ENCODE peak calls at places on chromosomes 12 and 14, in nine cellular contexts. One of them, this sample, is unnamed.

GRCh38 chr12:7101047-7101693 is 7.8 kb downstream of the C1RL start:
- DNase-seq in breast epithelium: no peak
- DNase-seq in adrenal gland: no peak
- DNase-seq in A673: no peak
- DNase-seq in ascending aorta: no peak
- DNase-seq in heart left ventricle: no peak
- DNase-seq in left ventricle myocardium inferior: no peak
- DNase-seq in OCI-LY7: no peak
- DNase-seq in AG04450: no peak
- DNase-seq in this sample: no peak

GRCh38 chr12:26434299-26434915 is 239.0 kb downstream of the SSPN start:
- DNase-seq in A673: peak; percentile 79
- DNase-seq in left ventricle myocardium inferior: no peak
- DNase-seq in adrenal gland: no peak
- DNase-seq in breast epithelium: no peak
- DNase-seq in ascending aorta: no peak
- DNase-seq in OCI-LY7: peak; percentile 70
- DNase-seq in AG04450: peak; percentile 32
- DNase-seq in heart left ventricle: no peak
- DNase-seq in this sample: no peak

GRCh38 chr12:111643428-111643826 is 42.3 kb downstream of the BRAP start:
- DNase-seq in ascending aorta: no peak
- DNase-seq in AG04450: peak; percentile 64
- DNase-seq in A673: no peak
- DNase-seq in left ventricle myocardium inferior: no peak
- DNase-seq in heart left ventricle: no peak
- DNase-seq in OCI-LY7: no peak
- DNase-seq in adrenal gland: peak; percentile 38
- DNase-seq in breast epithelium: no peak
- DNase-seq in this sample: no peak

GRCh38 chr12:51275088-51275487 is 4.9 kb upstream of the SMAGP start:
- DNase-seq in left ventricle myocardium inferior: no peak
- DNase-seq in ascending aorta: no peak
- DNase-seq in AG04450: no peak
- DNase-seq in heart left ventricle: no peak
- DNase-seq in A673: no peak
- DNase-seq in breast epithelium: no peak
- DNase-seq in OCI-LY7: no peak
- DNase-seq in adrenal gland: no peak
- DNase-seq in this sample: no peak

GRCh38 chr14:70887207-70888150 is 19.8 kb upstream of the PCNX1 start:
- DNase-seq in OCI-LY7: no peak
- DNase-seq in adrenal gland: no peak
- DNase-seq in ascending aorta: no peak
- DNase-seq in breast epithelium: no peak
- DNase-seq in AG04450: peak; percentile 86
- DNase-seq in left ventricle myocardium inferior: no peak
- DNase-seq in A673: peak; percentile 45
- DNase-seq in heart left ventricle: no peak
- DNase-seq in this sample: no peak

GRCh38 chr12:2322554-2323120 is 269.9 kb downstream of the CACNA1C start:
- DNase-seq in heart left ventricle: no peak
- DNase-seq in adrenal gland: no peak
- DNase-seq in breast epithelium: no peak
- DNase-seq in left ventricle myocardium inferior: no peak
- DNase-seq in ascending aorta: no peak
- DNase-seq in AG04450: no peak
- DNase-seq in A673: no peak
- DNase-seq in OCI-LY7: no peak
- DNase-seq in this sample: no peak

GRCh38 chr14:24857277-24857676 is 192.7 kb downstream of the STXBP6 start:
- DNase-seq in adrenal gland: no peak
- DNase-seq in ascending aorta: no peak
- DNase-seq in breast epithelium: no peak
- DNase-seq in heart left ventricle: no peak
- DNase-seq in AG04450: no peak
- DNase-seq in A673: no peak
- DNase-seq in left ventricle myocardium inferior: no peak
- DNase-seq in OCI-LY7: no peak
- DNase-seq in this sample: no peak

GRCh38 chr12:116624516-116624915 is 65.3 kb downstream of the MAP1LC3B2 start:
- DNase-seq in heart left ventricle: no peak
- DNase-seq in AG04450: no peak
- DNase-seq in OCI-LY7: no peak
- DNase-seq in breast epithelium: no peak
- DNase-seq in left ventricle myocardium inferior: no peak
- DNase-seq in adrenal gland: no peak
- DNase-seq in ascending aorta: no peak
- DNase-seq in A673: no peak
- DNase-seq in this sample: no peak

GRCh38 chr12:6852651-6853354 is 853 bp downstream of the USP5 start:
- DNase-seq in heart left ventricle: no peak
- DNase-seq in ascending aorta: no peak
- DNase-seq in OCI-LY7: peak; percentile 52
- DNase-seq in AG04450: no peak
- DNase-seq in A673: peak; percentile 71
- DNase-seq in left ventricle myocardium inferior: no peak
- DNase-seq in breast epithelium: no peak
- DNase-seq in adrenal gland: peak; percentile 84
- DNase-seq in this sample: peak; percentile 59

GRCh38 chr12:49260165-49260564 is 4.7 kb upstream of the TUBA1C start:
- DNase-seq in A673: no peak
- DNase-seq in adrenal gland: no peak
- DNase-seq in ascending aorta: no peak
- DNase-seq in OCI-LY7: no peak
- DNase-seq in heart left ventricle: no peak
- DNase-seq in breast epithelium: no peak
- DNase-seq in left ventricle myocardium inferior: no peak
- DNase-seq in AG04450: no peak
- DNase-seq in this sample: no peak

GRCh38 chr12:85733984-85734383 is 102.2 kb downstream of the RASSF9 start:
- DNase-seq in ascending aorta: no peak
- DNase-seq in AG04450: no peak
- DNase-seq in heart left ventricle: no peak
- DNase-seq in breast epithelium: no peak
- DNase-seq in left ventricle myocardium inferior: no peak
- DNase-seq in adrenal gland: no peak
- DNase-seq in OCI-LY7: no peak
- DNase-seq in A673: no peak
- DNase-seq in this sample: no peak

GRCh38 chr12:47328831-47329545 is 249.2 kb upstream of the AMIGO2 start:
- DNase-seq in OCI-LY7: no peak
- DNase-seq in heart left ventricle: no peak
- DNase-seq in ascending aorta: no peak
- DNase-seq in breast epithelium: no peak
- DNase-seq in AG04450: peak; percentile 6
- DNase-seq in left ventricle myocardium inferior: no peak
- DNase-seq in adrenal gland: no peak
- DNase-seq in A673: no peak
- DNase-seq in this sample: no peak

GRCh38 chr12:6960291-6961277 is 9.4 kb downstream of the PTPN6 start:
- DNase-seq in A673: no peak
- DNase-seq in AG04450: no peak
- DNase-seq in heart left ventricle: peak; percentile 31
- DNase-seq in left ventricle myocardium inferior: peak; percentile 14
- DNase-seq in breast epithelium: no peak
- DNase-seq in adrenal gland: peak; percentile 60
- DNase-seq in OCI-LY7: peak; percentile 68
- DNase-seq in ascending aorta: no peak
- DNase-seq in this sample: no peak

GRCh38 chr14:68709007-68709406 is 83.9 kb downstream of the ZFP36L1 start:
- DNase-seq in adrenal gland: no peak
- DNase-seq in A673: no peak
- DNase-seq in left ventricle myocardium inferior: no peak
- DNase-seq in OCI-LY7: no peak
- DNase-seq in heart left ventricle: no peak
- DNase-seq in breast epithelium: no peak
- DNase-seq in AG04450: no peak
- DNase-seq in ascending aorta: no peak
- DNase-seq in this sample: no peak

GRCh38 chr12:57765003-57765697 is 1.7 kb downstream of the CYP27B1 start:
- DNase-seq in A673: peak; percentile 55
- DNase-seq in OCI-LY7: no peak
- DNase-seq in adrenal gland: peak; percentile 52
- DNase-seq in ascending aorta: no peak
- DNase-seq in left ventricle myocardium inferior: peak; percentile 34
- DNase-seq in heart left ventricle: no peak
- DNase-seq in breast epithelium: peak; percentile 54
- DNase-seq in AG04450: no peak
- DNase-seq in this sample: no peak

GRCh38 chr12:93805736-93806141 is 128.6 kb downstream of the CRADD start:
- DNase-seq in breast epithelium: no peak
- DNase-seq in adrenal gland: no peak
- DNase-seq in A673: peak; percentile 78
- DNase-seq in left ventricle myocardium inferior: no peak
- DNase-seq in ascending aorta: no peak
- DNase-seq in heart left ventricle: no peak
- DNase-seq in OCI-LY7: no peak
- DNase-seq in AG04450: no peak
- DNase-seq in this sample: no peak
- H3K27ac ChIP-seq in breast epithelium: peak overlapping the region; percentile 40
- H3K27ac ChIP-seq in adrenal gland: no peak overlapping the region
- H3K27ac ChIP-seq in A673: no peak overlapping the region
- H3K27ac ChIP-seq in left ventricle myocardium inferior: peak overlapping the region; percentile 79
- H3K27ac ChIP-seq in ascending aorta: no peak overlapping the region
- H3K27ac ChIP-seq in heart left ventricle: peak overlapping the region; percentile 92
- H3K27ac ChIP-seq in OCI-LY7: no peak overlapping the region
- H3K27ac ChIP-seq in AG04450: no peak overlapping the region
- H3K27ac ChIP-seq in this sample: no peak overlapping the region

GRCh38 chr12:24931666-24932405 is 17.1 kb downstream of the BCAT1 start:
- DNase-seq in AG04450: no peak
- DNase-seq in ascending aorta: no peak
- DNase-seq in heart left ventricle: no peak
- DNase-seq in breast epithelium: no peak
- DNase-seq in left ventricle myocardium inferior: no peak
- DNase-seq in adrenal gland: no peak
- DNase-seq in OCI-LY7: peak; percentile 87
- DNase-seq in A673: no peak
- DNase-seq in this sample: no peak
- H3K27ac ChIP-seq in AG04450: no peak overlapping the region
- H3K27ac ChIP-seq in ascending aorta: no peak overlapping the region
- H3K27ac ChIP-seq in heart left ventricle: no peak overlapping the region
- H3K27ac ChIP-seq in breast epithelium: no peak overlapping the region
- H3K27ac ChIP-seq in left ventricle myocardium inferior: peak overlapping the region; percentile 3
- H3K27ac ChIP-seq in adrenal gland: peak overlapping the region; percentile 18
- H3K27ac ChIP-seq in OCI-LY7: peak overlapping the region; percentile 64
- H3K27ac ChIP-seq in A673: peak overlapping the region; percentile 11
- H3K27ac ChIP-seq in this sample: no peak overlapping the region

DNA sequence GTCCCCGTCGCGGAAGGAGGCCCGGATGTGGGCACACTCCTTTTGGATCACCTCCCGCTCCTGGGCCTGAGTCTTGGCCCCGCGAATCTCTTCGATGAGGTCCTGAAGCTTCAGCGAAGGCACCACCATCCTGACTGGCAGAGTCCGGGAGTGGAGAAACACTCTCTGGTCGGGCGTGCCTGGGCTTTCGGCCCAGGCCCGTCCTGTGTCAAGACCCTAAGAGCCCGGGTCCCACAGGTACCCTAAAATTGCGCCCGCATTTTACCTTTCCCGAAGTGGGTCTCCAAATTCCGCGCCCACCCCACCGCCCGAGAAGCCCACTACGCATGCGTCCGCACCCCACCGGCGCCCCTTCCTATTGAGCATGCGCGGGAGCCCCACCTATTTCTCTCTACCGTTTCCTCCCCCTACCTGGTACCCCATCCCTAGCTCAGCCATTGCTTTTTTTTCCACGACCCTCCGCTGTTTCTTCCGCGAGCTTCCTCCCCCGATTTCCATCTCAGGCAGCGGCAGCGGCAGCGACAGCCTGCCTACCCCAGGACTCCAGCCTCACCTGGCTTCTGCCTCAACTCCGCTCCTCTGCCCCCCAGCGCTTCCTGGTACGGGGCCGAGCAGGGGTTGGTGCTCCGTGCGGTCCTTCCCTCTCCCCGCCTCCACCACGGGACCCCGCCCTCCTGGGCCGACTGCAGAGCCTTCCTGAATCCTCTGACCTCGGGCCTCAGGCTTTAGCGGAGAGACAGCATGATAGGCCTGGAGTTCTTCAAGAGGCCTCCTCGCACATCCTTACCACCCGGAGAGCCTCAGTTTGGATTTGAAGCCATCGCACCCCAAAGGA is at the start of gene AP1G2:
- DNase-seq in heart left ventricle: peak; percentile 90
- DNase-seq in adrenal gland: peak; percentile 91
- DNase-seq in OCI-LY7: peak; percentile 90
- DNase-seq in ascending aorta: peak; percentile 42
- DNase-seq in breast epithelium: peak; percentile 95
- DNase-seq in left ventricle myocardium inferior: peak; percentile 86
- DNase-seq in AG04450: no peak
- DNase-seq in A673: peak; percentile 57
- DNase-seq in this sample: peak; percentile 77
- H3K27ac ChIP-seq in heart left ventricle: peak within 1 kb of the TSS; percentile 56
- H3K27ac ChIP-seq in adrenal gland: peak within 1 kb of the TSS; percentile 80
- H3K27ac ChIP-seq in OCI-LY7: peak within 1 kb of the TSS; percentile 55
- H3K27ac ChIP-seq in ascending aorta: peak within 1 kb of the TSS; percentile 41
- H3K27ac ChIP-seq in breast epithelium: peak within 1 kb of the TSS; percentile 84
- H3K27ac ChIP-seq in left ventricle myocardium inferior: peak within 1 kb of the TSS; percentile 78
- H3K27ac ChIP-seq in AG04450: no peak within 1 kb of the TSS
- H3K27ac ChIP-seq in A673: peak within 1 kb of the TSS; percentile 60
- H3K27ac ChIP-seq in this sample: peak within 1 kb of the TSS; percentile 75

GRCh38 chr14:79555429-79555828 is 655.9 kb downstream of the DIO2 start:
- DNase-seq in left ventricle myocardium inferior: no peak
- DNase-seq in breast epithelium: no peak
- DNase-seq in heart left ventricle: no peak
- DNase-seq in A673: no peak
- DNase-seq in AG04450: no peak
- DNase-seq in ascending aorta: no peak
- DNase-seq in adrenal gland: no peak
- DNase-seq in OCI-LY7: no peak
- DNase-seq in this sample: no peak
- H3K27ac ChIP-seq in left ventricle myocardium inferior: no peak overlapping the region
- H3K27ac ChIP-seq in breast epithelium: no peak overlapping the region
- H3K27ac ChIP-seq in heart left ventricle: no peak overlapping the region
- H3K27ac ChIP-seq in A673: no peak overlapping the region
- H3K27ac ChIP-seq in AG04450: no peak overlapping the region
- H3K27ac ChIP-seq in ascending aorta: no peak overlapping the region
- H3K27ac ChIP-seq in adrenal gland: no peak overlapping the region
- H3K27ac ChIP-seq in OCI-LY7: no peak overlapping the region
- H3K27ac ChIP-seq in this sample: no peak overlapping the region

GRCh38 chr12:44875954-44876553 is at the start of gene NELL2:
- DNase-seq in adrenal gland: peak; percentile 19
- DNase-seq in ascending aorta: no peak
- DNase-seq in AG04450: no peak
- DNase-seq in heart left ventricle: no peak
- DNase-seq in left ventricle myocardium inferior: no peak
- DNase-seq in A673: peak; percentile 96
- DNase-seq in OCI-LY7: peak; percentile 24
- DNase-seq in breast epithelium: no peak
- DNase-seq in this sample: peak; percentile 69
- H3K27ac ChIP-seq in adrenal gland: no peak within 1 kb of the TSS
- H3K27ac ChIP-seq in ascending aorta: no peak within 1 kb of the TSS
- H3K27ac ChIP-seq in AG04450: no peak within 1 kb of the TSS
- H3K27ac ChIP-seq in heart left ventricle: no peak within 1 kb of the TSS
- H3K27ac ChIP-seq in left ventricle myocardium inferior: no peak within 1 kb of the TSS
- H3K27ac ChIP-seq in A673: peak within 1 kb of the TSS; percentile 96
- H3K27ac ChIP-seq in OCI-LY7: no peak within 1 kb of the TSS
- H3K27ac ChIP-seq in breast epithelium: no peak within 1 kb of the TSS
- H3K27ac ChIP-seq in this sample: no peak within 1 kb of the TSS

This sample was measured in dorsolateral prefrontal cortex.